ENCODE peak calls at places on chromosomes 16 and 17, in nine cellular contexts. Z, E, N, T, Q, R, A, D and W are unnamed samples.

GRCh38 chr17:21278304-21279197 is 6.0 kb upstream of the MAP2K3 start:
- DNase-seq in R (no peak), E (no peak), D (no peak), T (no peak), N (peak), A (no peak), Q (no peak), Z (no peak), W (no peak)

GRCh38 chr17:45326566-45326965 is 9.7 kb upstream of the MAP3K14 start:
- DNase-seq in Z (no peak), E (peak), N (no peak), R (no peak), A (peak), D (no peak), T (no peak), Q (no peak), W (no peak)

GRCh38 chr17:61475726-61476125 is 23.5 kb downstream of the TBX4 start:
- DNase-seq in A (no peak), Z (no peak), R (no peak), N (no peak), D (no peak), E (no peak), Q (no peak), T (no peak), W (no peak)

GRCh38 chr17:72571813-72572396 is 451.1 kb downstream of the SOX9 start:
- DNase-seq in A (no peak), R (no peak), T (no peak), D (peak), Z (no peak), E (no peak), N (no peak), Q (no peak), W (no peak)

GRCh38 chr17:32835291-32835761 is 41.6 kb downstream of the MYO1D start:
- DNase-seq in A (no peak), R (no peak), Q (no peak), D (no peak), E (no peak), Z (no peak), N (no peak), T (no peak), W (no peak)

GRCh38 chr17:48756816-48757215 is 28.3 kb upstream of the HOXB13 start:
- DNase-seq in R (no peak), A (no peak), Q (no peak), D (no peak), Z (peak), N (no peak), E (no peak), T (no peak), W (no peak)

GRCh38 chr16:1991135-1991551 is 1.4 kb downstream of the SYNGR3 start:
- DNase-seq in Q (peak), T (no peak), A (no peak), R (no peak), E (no peak), D (no peak), Z (no peak), N (no peak), W (no peak)

GRCh38 chr17:57902117-57902799 is 52.4 kb upstream of the MRPS23 start:
- DNase-seq in T (no peak), E (no peak), Z (no peak), D (no peak), A (no peak), N (no peak), R (no peak), Q (no peak), W (no peak)

GRCh38 chr17:79298801-79299200 is 224.2 kb downstream of the ENGASE start:
- DNase-seq in E (no peak), N (no peak), T (no peak), R (no peak), Q (no peak), Z (peak), A (peak), D (no peak), W (no peak)

GRCh38 chr16:51636913-51637743 is 486.1 kb upstream of the SALL1 start:
- DNase-seq in D (peak), E (no peak), Q (no peak), N (no peak), Z (no peak), R (no peak), T (no peak), A (no peak), W (no peak)

GRCh38 chr17:48597775-48598631 is 4.4 kb upstream of the HOXB5 start:
- DNase-seq in R (no peak), E (peak), T (no peak), Q (peak), Z (peak), D (no peak), A (no peak), N (no peak), W (no peak)